ENCODE peak calls at places on chromosomes 12 and 14, in ten cellular contexts. Z, F, D, S, Y, B, V, W, E and L are unnamed samples.
A peak's percentile ranks its signal among the peaks of the same experiment; 100 is the strongest.

GRCh38 chr14:90848944-90849731 is 32.9 kb upstream of the TTC7B start:
- DNase-seq in Z (peak; percentile 46), F (no peak), D (no peak), S (no peak), Y (no peak), B (no peak), V (no peak), W (no peak), E (no peak), L (no peak)

GRCh38 chr12:92530706-92531105 is 172.1 kb upstream of the PLEKHG7 start:
- DNase-seq in Z (no peak), F (no peak), D (no peak), S (no peak), Y (no peak), B (no peak), V (no peak), W (no peak), E (no peak), L (no peak)

GRCh38 chr12:19402743-19403400 is 36.4 kb upstream of the AEBP2 start:
- DNase-seq in Z (no peak), F (no peak), D (no peak), S (peak; percentile 52), Y (no peak), B (peak; percentile 57), V (no peak), W (no peak), E (no peak), L (no peak)

GRCh38 chr12:130672122-130672825 is 43.8 kb downstream of the RIMBP2 start:
- DNase-seq in Z (no peak), F (no peak), D (no peak), S (no peak), Y (no peak), B (no peak), V (no peak), W (no peak), E (no peak), L (no peak)

GRCh38 chr14:60637490-60638452 is 11.5 kb downstream of the SIX1 start:
- DNase-seq in Z (no peak), F (no peak), D (peak; percentile 44), S (no peak), Y (no peak), B (no peak), V (no peak), W (no peak), E (peak; percentile 52), L (no peak)

GRCh38 chr12:121799175-121799841 is 4.5 kb upstream of the SETD1B start:
- DNase-seq in Z (peak; percentile 80), F (no peak), D (peak; percentile 80), S (peak; percentile 69), Y (no peak), B (peak; percentile 77), V (peak; percentile 69), W (no peak), E (no peak), L (no peak)

GRCh38 chr12:84793558-84794367 is 118.8 kb downstream of the SLC6A15 start:
- DNase-seq in Z (peak; percentile 21), F (peak; percentile 33), D (peak; percentile 28), S (no peak), Y (no peak), B (no peak), V (no peak), W (no peak), E (no peak), L (no peak)

GRCh38 chr12:18752280-18752920 is 14.5 kb downstream of the CAPZA3 start:
- DNase-seq in Z (peak; percentile 88), F (peak; percentile 31), D (peak; percentile 87), S (peak; percentile 52), Y (no peak), B (no peak), V (no peak), W (no peak), E (no peak), L (peak; percentile 68)

GRCh38 chr14:100297320-100298300 is 8.6 kb downstream of the SLC25A29 start:
- DNase-seq in Z (peak; percentile 47), F (peak; percentile 79), D (peak; percentile 86), S (peak; percentile 81), Y (no peak), B (peak; percentile 82), V (no peak), W (no peak), E (no peak), L (no peak)

GRCh38 chr14:71597955-71598659 is 334.1 kb upstream of the RGS6 start:
- DNase-seq in Z (no peak), F (no peak), D (no peak), S (no peak), Y (no peak), B (no peak), V (no peak), W (no peak), E (no peak), L (no peak)

GRCh38 chr12:74119811-74120362 is 417.7 kb upstream of the ATXN7L3B start:
- DNase-seq in Z (peak; percentile 52), F (no peak), D (no peak), S (no peak), Y (no peak), B (no peak), V (no peak), W (no peak), E (no peak), L (no peak)

GRCh38 chr14:61545716-61546455 is 149.4 kb upstream of the HIF1A start:
- DNase-seq in Z (no peak), F (no peak), D (no peak), S (no peak), Y (no peak), B (no peak), V (no peak), W (no peak), E (no peak), L (no peak)

GRCh38 chr12:68749861-68750260 is 3.9 kb downstream of the SLC35E3 start:
- DNase-seq in Z (no peak), F (no peak), D (no peak), S (no peak), Y (no peak), B (no peak), V (no peak), W (no peak), E (no peak), L (no peak)

GRCh38 chr14:103724116-103724515 is 8.5 kb downstream of the ZFYVE21 start:
- DNase-seq in Z (no peak), F (no peak), D (peak; percentile 49), S (no peak), Y (no peak), B (no peak), V (no peak), W (no peak), E (no peak), L (no peak)

GRCh38 chr12:12786716-12787601 is 1.5 kb downstream of the APOLD1 start:
- DNase-seq in Z (peak; percentile 87), F (no peak), D (peak; percentile 98), S (peak; percentile 84), Y (peak; percentile 57), B (peak; percentile 87), V (peak; percentile 57), W (peak; percentile 90), E (peak; percentile 61), L (peak; percentile 68)

GRCh38 chr12:124833693-124834122 is 30.0 kb downstream of the SCARB1 start:
- DNase-seq in Z (no peak), F (peak; percentile 29), D (no peak), S (no peak), Y (no peak), B (no peak), V (no peak), W (peak; percentile 88), E (no peak), L (no peak)